ENCODE peak calls at places on chromosomes 13 and 19, in four cellular contexts. G is activated CD8-positive, alpha-beta memory T cell treated with anti-CD3 and anti-CD28 coated beads, Interleukin-2, amount 50 U/mL, for 48 hours; N is stimulated activated CD4-positive, alpha-beta T cell treated with anti-CD3 and anti-CD28 coated beads, Interleukin-1b, Interleukin-23, amount 100 ng/mL, for 24 hours; Z is T-helper 17 cell. O is an unnamed sample.
A peak's percentile ranks its signal among the peaks of the same experiment; 100 is the strongest.

GRCh38 chr19:1370579-1371361 is 12.9 kb upstream of the NDUFS7 start:
- DNase-seq in N (no peak), G (no peak), Z (no peak), O (no peak)

GRCh38 chr19:18473003-18473705 is 35.2 kb upstream of the ISYNA1 start:
- DNase-seq in N (no peak), Z (no peak), G (no peak), O (no peak)

GRCh38 chr13:50006426-50007135 is 8.7 kb upstream of the KCNRG start:
- DNase-seq in Z (no peak), G (no peak), N (no peak), O (no peak)

GRCh38 chr19:2488405-2488941 is 12.5 kb downstream of the GADD45B start:
- DNase-seq in G (no peak), N (no peak), Z (no peak), O (no peak)

GRCh38 chr13:24540236-24541126 is 27.9 kb upstream of the PARP4 start:
- DNase-seq in Z (no peak), N (no peak), G (no peak), O (no peak)

GRCh38 chr13:89678722-89679121 is 1668.8 kb upstream of the MIR17HG start:
- DNase-seq in N (no peak), G (no peak), Z (no peak), O (no peak)

GRCh38 chr13:37621811-37622361 is 23.3 kb upstream of the POSTN start:
- DNase-seq in G (no peak), N (no peak), Z (no peak), O (no peak)

GRCh38 chr19:42028304-42029216 is 34.5 kb upstream of the ATP1A3 start:
- DNase-seq in Z (no peak), N (no peak), G (peak; percentile 89), O (no peak)

GRCh38 chr19:36006955-36007354 is 1.7 kb downstream of the SYNE4 start:
- DNase-seq in Z (no peak), N (no peak), G (no peak), O (no peak)

GRCh38 chr13:103873725-103874124 is 807.5 kb upstream of the SLC10A2 start:
- DNase-seq in Z (no peak), N (no peak), G (no peak), O (no peak)

GRCh38 chr13:114149774-114150740 is 17.6 kb upstream of the RASA3 start:
- DNase-seq in N (no peak), G (no peak), Z (no peak), O (no peak)

GRCh38 chr13:33284016-33284415 is 1.5 kb downstream of the STARD13 start:
- DNase-seq in Z (no peak), G (no peak), N (no peak), O (no peak)